ENCODE peak calls at places on chromosomes 1 and 21, in eight cellular contexts. U, B, Q, T, Z, F, O and R are unnamed samples.

GRCh38 chr1:195934839-195935557 is 673.2 kb downstream of the KCNT2 start:
- DNase-seq in U (peak), B (no peak), Q (peak), T (no peak), Z (no peak), F (no peak), O (no peak), R (no peak)

GRCh38 chr1:179953974-179954493 is 576 bp upstream of the CEP350 start:
- DNase-seq in U (peak), B (peak), Q (no peak), T (no peak), Z (no peak), F (peak), O (no peak), R (no peak)

GRCh38 chr1:40224040-40224439 is 23.7 kb upstream of the TMCO2 start:
- DNase-seq in U (no peak), B (no peak), Q (no peak), T (no peak), Z (no peak), F (no peak), O (no peak), R (no peak)

GRCh38 chr1:244052011-244052727 is 1.1 kb downstream of the ZBTB18 start:
- DNase-seq in U (no peak), B (no peak), Q (no peak), T (no peak), Z (no peak), F (no peak), O (no peak), R (no peak)

GRCh38 chr1:109398343-109399225 is 866 bp upstream of the SORT1 start:
- DNase-seq in U (no peak), B (no peak), Q (peak), T (no peak), Z (no peak), F (no peak), O (no peak), R (no peak)

GRCh38 chr1:29474274-29474824 is 238.0 kb downstream of the PTPRU start:
- DNase-seq in U (no peak), B (no peak), Q (no peak), T (no peak), Z (no peak), F (no peak), O (no peak), R (no peak)

GRCh38 chr1:35451125-35451528 is 106.1 kb downstream of the KIAA0319L start:
- DNase-seq in U (peak), B (peak), Q (peak), T (peak), Z (peak), F (peak), O (peak), R (peak)

GRCh38 chr21:15065381-15066230 is 806 bp upstream of the NRIP1 start:
- DNase-seq in U (peak), B (peak), Q (no peak), T (peak), Z (peak), F (peak), O (peak), R (no peak)

GRCh38 chr1:37473431-37474050 is 839 bp upstream of the ZC3H12A start:
- DNase-seq in U (no peak), B (no peak), Q (no peak), T (no peak), Z (no peak), F (no peak), O (no peak), R (no peak)

GRCh38 chr1:214525535-214526019 is 25.8 kb downstream of the PTPN14 start:
- DNase-seq in U (no peak), B (no peak), Q (no peak), T (no peak), Z (no peak), F (no peak), O (no peak), R (no peak)

GRCh38 chr21:46028547-46029200 is 47.1 kb downstream of the COL6A1 start:
- DNase-seq in U (no peak), B (no peak), Q (no peak), T (no peak), Z (no peak), F (no peak), O (no peak), R (no peak)

GRCh38 chr1:19552291-19553010 is 67.1 kb upstream of the CAPZB start:
- DNase-seq in U (no peak), B (no peak), Q (no peak), T (no peak), Z (no peak), F (no peak), O (no peak), R (no peak)

GRCh38 chr21:26833460-26833939 is 11.7 kb downstream of the ADAMTS1 start:
- DNase-seq in U (no peak), B (no peak), Q (no peak), T (no peak), Z (no peak), F (no peak), O (no peak), R (no peak)

GRCh38 chr1:24205701-24206464 is 18.8 kb upstream of the IFNLR1 start:
- DNase-seq in U (no peak), B (no peak), Q (no peak), T (no peak), Z (no peak), F (no peak), O (no peak), R (no peak)

GRCh38 chr1:208081972-208082371 is 162.2 kb downstream of the PLXNA2 start:
- DNase-seq in U (no peak), B (no peak), Q (no peak), T (no peak), Z (no peak), F (no peak), O (no peak), R (no peak)

GRCh38 chr1:245698860-245699259 is 544.1 kb downstream of the KIF26B start:
- DNase-seq in U (no peak), B (no peak), Q (no peak), T (no peak), Z (no peak), F (no peak), O (no peak), R (no peak)

GRCh38 chr1:223665592-223666312 is at the start of gene CAPN8:
- DNase-seq in U (no peak), B (no peak), Q (no peak), T (no peak), Z (no peak), F (no peak), O (peak), R (no peak)

GRCh38 chr1:5811419-5811818 is 180.8 kb downstream of the NPHP4 start:
- DNase-seq in U (no peak), B (no peak), Q (no peak), T (no peak), Z (no peak), F (no peak), O (no peak), R (no peak)

GRCh38 chr21:16193758-16194606 is 464.2 kb downstream of the USP25 start:
- DNase-seq in U (peak), B (no peak), Q (no peak), T (no peak), Z (peak), F (peak), O (peak), R (no peak)

GRCh38 chr21:43305336-43305665 is 121.6 kb downstream of the SIK1 start:
- DNase-seq in U (no peak), B (no peak), Q (no peak), T (no peak), Z (no peak), F (no peak), O (no peak), R (no peak)

GRCh38 chr1:41580520-41581172 is 96.2 kb upstream of the EDN2 start:
- DNase-seq in U (no peak), B (no peak), Q (no peak), T (no peak), Z (no peak), F (no peak), O (no peak), R (no peak)

GRCh38 chr21:42781150-42781980 is 98.0 kb downstream of the WDR4 start:
- DNase-seq in U (no peak), B (no peak), Q (no peak), T (no peak), Z (no peak), F (no peak), O (peak), R (no peak)

GRCh38 chr1:11684070-11684469 is 3.1 kb upstream of the MAD2L2 start:
- DNase-seq in U (no peak), B (no peak), Q (no peak), T (no peak), Z (no peak), F (no peak), O (no peak), R (no peak)

GRCh38 chr1:86195281-86195680 is 38.7 kb upstream of the COL24A1 start:
- DNase-seq in U (no peak), B (no peak), Q (no peak), T (no peak), Z (no peak), F (no peak), O (no peak), R (no peak)